ENCODE peak calls at places on chromosomes 7 and 10, in eight cellular contexts. S is A549, L is RWPE1, G is HFFc6, K is HFF-Myc, V is right lobe of liver, X is spleen, N is endothelial cell. T is an unnamed sample.

GRCh38 chr7:46679671-46680070 is 758.6 kb upstream of the IGFBP3 start:
- DNase-seq in X (no peak), S (no peak), L (no peak), G (no peak), V (no peak), K (no peak), N (no peak), T (no peak)

GRCh38 chr10:129045658-129046057 is 421.4 kb upstream of the MGMT start:
- DNase-seq in G (no peak), V (no peak), L (no peak), X (no peak), N (no peak), K (no peak), S (no peak), T (no peak)

GRCh38 chr7:110007316-110007910 is 1083.5 kb upstream of the LRRN3 start:
- DNase-seq in K (no peak), L (no peak), S (no peak), G (no peak), N (no peak), V (no peak), X (no peak), T (no peak)

GRCh38 chr10:27661511-27662286 is 83.9 kb downstream of the MKX start:
- DNase-seq in K (no peak), G (peak; percentile 32), X (no peak), L (no peak), V (no peak), N (no peak), S (no peak), T (no peak)

GRCh38 chr7:98831641-98832221 is 38.1 kb downstream of the TMEM130 start:
- DNase-seq in K (no peak), G (peak; percentile 9), N (peak; percentile 44), V (no peak), X (no peak), L (no peak), S (peak; percentile 41), T (peak; percentile 24)

GRCh38 chr7:55977831-55978230 is 13.4 kb downstream of the NIPSNAP2 start:
- DNase-seq in N (no peak), X (no peak), S (peak; percentile 18), L (peak; percentile 32), G (peak; percentile 85), V (no peak), K (peak; percentile 80), T (no peak)

GRCh38 chr10:97854735-97855134 is 5.1 kb downstream of the GOLGA7B start:
- DNase-seq in K (no peak), S (no peak), V (no peak), G (no peak), L (no peak), X (no peak), N (no peak), T (no peak)

GRCh38 chr10:99337261-99337905 is 8.2 kb downstream of the CNNM1 start:
- DNase-seq in K (no peak), V (no peak), S (peak; percentile 73), G (peak; percentile 32), L (no peak), N (no peak), X (no peak), T (peak; percentile 26)

GRCh38 chr7:151088856-151089699 is 2.8 kb downstream of the AGAP3 start:
- DNase-seq in K (no peak), V (peak; percentile 69), L (peak; percentile 21), G (peak; percentile 70), X (peak; percentile 89), N (peak; percentile 86), S (no peak), T (no peak)

GRCh38 chr7:49483142-49483541 is 290.3 kb upstream of the VWC2 start:
- DNase-seq in K (no peak), L (no peak), N (no peak), V (no peak), G (no peak), S (peak; percentile 1), X (no peak), T (no peak)
- TF ChIP-seq CTCF in K (no peak), L (no peak), N (no peak), V (no peak), G (no peak), S (no peak), X (no peak), T (no peak)

GRCh38 chr7:78041409-78041808 is 242.8 kb downstream of the PHTF2 start:
- DNase-seq in K (no peak), G (no peak), X (no peak), S (no peak), V (no peak), N (no peak), L (no peak), T (no peak)

GRCh38 chr7:78037603-78038002 is 239.0 kb downstream of the PHTF2 start:
- DNase-seq in X (no peak), K (no peak), L (no peak), V (no peak), S (no peak), N (no peak), G (no peak), T (no peak)

GRCh38 chr7:78043159-78043558 is 244.6 kb downstream of the PHTF2 start:
- DNase-seq in N (no peak), L (no peak), S (no peak), V (no peak), G (no peak), X (no peak), K (no peak), T (no peak)

GRCh38 chr7:78038465-78039080 is 240.0 kb downstream of the PHTF2 start:
- DNase-seq in X (no peak), L (no peak), N (no peak), V (no peak), S (no peak), K (no peak), G (no peak), T (no peak)

DNA sequence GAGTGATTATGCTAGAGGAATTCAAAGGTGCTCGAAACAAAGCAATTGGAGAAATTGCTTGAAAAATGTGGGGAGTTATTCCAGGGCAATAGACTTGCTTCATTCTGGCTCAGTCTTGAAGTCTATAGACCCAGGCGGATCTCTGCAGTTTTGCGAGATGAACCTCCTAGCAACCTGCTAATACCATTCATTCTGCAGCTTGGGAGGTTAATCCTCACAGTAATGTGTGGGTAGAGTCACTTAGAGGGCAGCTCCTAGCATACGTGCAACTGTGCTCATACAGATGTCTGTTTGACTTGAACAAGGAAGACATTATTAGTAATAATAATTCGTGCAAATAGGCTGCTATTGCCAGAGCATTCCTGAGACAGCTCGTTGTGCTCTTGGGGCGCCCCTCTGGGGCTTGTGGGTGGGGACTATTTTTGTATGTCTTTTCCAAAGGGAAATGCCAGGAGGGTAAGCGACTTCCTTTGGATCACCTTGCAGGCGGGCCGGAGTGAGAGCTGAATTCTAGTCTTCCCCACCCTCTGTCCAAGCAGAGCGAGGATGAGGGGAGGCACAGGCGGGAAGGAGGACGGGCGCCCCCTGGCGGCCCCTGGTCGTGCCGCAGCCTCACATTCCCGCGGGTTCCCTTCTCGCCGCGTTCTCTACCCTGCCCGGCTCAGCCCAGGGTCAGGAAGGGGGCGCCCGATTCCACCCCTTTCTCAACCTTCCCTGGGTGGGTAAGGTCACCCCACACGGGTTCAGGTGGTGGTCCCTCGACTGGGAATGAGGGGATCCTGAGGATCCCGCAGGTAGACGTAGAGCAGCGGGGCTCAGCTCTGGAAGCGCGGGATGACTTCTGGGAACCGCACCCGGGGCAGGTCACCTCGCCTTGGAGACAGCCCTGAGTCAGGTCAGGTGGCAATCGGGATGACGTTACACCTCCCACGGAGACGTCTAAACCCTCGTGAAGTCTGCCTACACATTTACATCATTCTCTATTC is 241.5 kb downstream of the PHTF2 start:
- DNase-seq in L (peak; percentile 25), S (peak; percentile 36), G (no peak), N (peak; percentile 63), K (no peak), X (peak; percentile 86), V (peak; percentile 54), T (no peak)
- TF ChIP-seq CTCF in L (peak; percentile 75), S (peak; percentile 69), G (peak; percentile 75), N (peak; percentile 96), K (peak; percentile 79), X (peak; percentile 62), V (peak; percentile 58), T (no peak)

DNA sequence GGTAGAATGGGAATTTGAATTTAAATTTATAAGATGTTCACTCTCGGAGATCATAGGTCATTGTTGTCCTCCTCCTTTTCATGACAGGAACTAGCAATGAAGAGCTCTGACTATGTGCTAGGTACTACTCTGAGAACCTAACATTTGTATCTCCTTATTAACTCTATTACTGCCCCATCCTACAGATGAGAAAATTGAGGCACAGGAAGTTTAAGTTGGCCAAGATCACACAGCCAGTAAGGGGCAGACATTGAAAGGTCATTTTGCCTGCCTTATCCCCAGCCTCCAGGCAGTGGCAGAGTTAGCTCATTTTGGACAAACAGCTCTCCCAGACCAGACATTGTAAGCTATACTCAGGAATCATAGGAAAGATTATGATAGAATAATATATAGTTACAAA is 6.0 kb downstream of the SRGN start:
- DNase-seq in V (no peak), G (peak; percentile 34), S (peak; percentile 55), X (no peak), K (no peak), N (no peak), L (no peak), T (no peak)
- TF ChIP-seq CTCF in V (no peak), G (no peak), S (peak; percentile 16), X (no peak), K (no peak), N (no peak), L (no peak), T (no peak)

DNA sequence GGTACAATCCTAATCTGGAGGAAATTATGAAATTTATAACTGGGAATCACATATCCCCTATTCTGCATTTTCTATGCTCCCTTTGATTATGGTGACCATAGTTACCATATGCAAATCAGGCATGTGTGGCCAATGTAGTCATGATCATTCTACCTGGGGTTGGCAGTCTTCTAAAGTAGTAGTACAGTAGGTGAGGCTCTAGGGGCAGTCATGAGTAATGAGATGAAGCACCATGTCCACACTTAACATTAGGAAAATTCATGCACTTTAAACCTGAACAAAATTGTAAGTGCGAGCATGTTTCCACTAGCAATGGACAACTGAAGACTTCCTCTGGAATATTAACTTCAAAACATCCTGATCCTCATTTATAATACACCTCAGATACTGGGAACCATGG is 545.9 kb downstream of the SUGCT start:
- DNase-seq in V (no peak), L (peak; percentile 78), X (no peak), N (peak; percentile 11), S (peak; percentile 22), G (no peak), K (no peak), T (peak; percentile 35)
- TF ChIP-seq CTCF in V (peak; percentile 31), L (peak; percentile 43), X (no peak), N (peak; percentile 41), S (no peak), G (peak; percentile 65), K (peak; percentile 36), T (peak; percentile 26)

DNA sequence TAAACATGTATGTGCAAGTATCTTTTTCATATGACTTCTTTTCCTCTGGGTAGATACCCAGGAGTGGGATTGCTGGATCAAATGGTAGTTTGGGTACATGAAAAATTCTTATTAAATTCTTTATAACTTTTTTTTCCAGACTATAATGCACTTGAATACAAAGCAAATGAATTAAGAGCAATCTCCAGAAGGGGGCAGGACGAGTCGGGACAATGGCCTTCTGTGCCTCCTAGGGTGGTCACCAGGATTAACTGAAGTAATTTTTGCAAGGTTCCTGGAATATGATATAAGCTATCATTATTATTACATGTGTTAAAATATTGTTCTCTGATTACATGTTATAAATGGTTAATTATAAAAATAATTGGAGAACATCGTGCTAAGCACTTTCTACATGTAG is 127.2 kb downstream of the PPP1R17 start:
- DNase-seq in L (no peak), G (no peak), X (no peak), S (peak; percentile 53), V (no peak), N (peak; percentile 8), K (no peak), T (peak; percentile 69)
- TF ChIP-seq CTCF in L (no peak), G (peak; percentile 34), X (peak; percentile 17), S (peak; percentile 48), V (no peak), N (no peak), K (peak; percentile 2), T (peak; percentile 75)

GRCh38 chr10:118908487-118909280 is 120.8 kb upstream of the NANOS1 start:
- DNase-seq in S (no peak), X (no peak), G (no peak), V (no peak), K (no peak), L (no peak), N (no peak), T (no peak)
- TF ChIP-seq CTCF in S (no peak), X (no peak), G (no peak), V (no peak), K (no peak), L (no peak), N (no peak), T (no peak)